ENCODE peak calls at places on chromosome 5, in four cellular contexts. V, X, P and O are unnamed samples.
A peak's percentile ranks its signal among the peaks of the same experiment; 100 is the strongest.

GRCh38 chr5:170104710-170105109 is 987 bp upstream of the FOXI1 start:
- DNase-seq in V (no peak), X (no peak), P (no peak), O (no peak)

GRCh38 chr5:111742595-111742994 is 14.4 kb downstream of the NREP start:
- DNase-seq in V (no peak), X (no peak), P (no peak), O (peak; percentile 8)

GRCh38 chr5:125518169-125518568 is 771.7 kb upstream of the ZNF608 start:
- DNase-seq in V (no peak), X (no peak), P (no peak), O (no peak)

GRCh38 chr5:176813587-176814312 is 3.4 kb downstream of the UNC5A start:
- DNase-seq in V (no peak), X (no peak), P (no peak), O (no peak)

GRCh38 chr5:1178529-1179382 is 22.6 kb upstream of the SLC6A19 start:
- DNase-seq in V (no peak), X (no peak), P (no peak), O (no peak)

GRCh38 chr5:116613445-116613844 is 38.8 kb upstream of the SEMA6A start:
- DNase-seq in V (no peak), X (no peak), P (no peak), O (no peak)

GRCh38 chr5:145975361-145976066 is 39.1 kb downstream of the SH3RF2 start:
- DNase-seq in V (no peak), X (no peak), P (peak; percentile 10), O (peak; percentile 7)

GRCh38 chr5:143916441-143916840 is 104.5 kb downstream of the HMHB1 start:
- DNase-seq in V (no peak), X (no peak), P (no peak), O (no peak)

GRCh38 chr5:83562207-83562606 is 90.7 kb downstream of the VCAN start:
- DNase-seq in V (no peak), X (no peak), P (no peak), O (no peak)

GRCh38 chr5:179486596-179487051 is 63.7 kb upstream of the RUFY1 start:
- DNase-seq in V (no peak), X (peak; percentile 62), P (no peak), O (no peak)

GRCh38 chr5:150599281-150599680 is 41.2 kb upstream of the SYNPO start:
- DNase-seq in V (no peak), X (peak; percentile 35), P (no peak), O (no peak)

GRCh38 chr5:153641183-153641688 is 150.8 kb downstream of the GRIA1 start:
- DNase-seq in V (no peak), X (no peak), P (no peak), O (no peak)

GRCh38 chr5:143543358-143544255 is 140.1 kb upstream of the NR3C1 start:
- DNase-seq in V (peak; percentile 27), X (no peak), P (no peak), O (no peak)

GRCh38 chr5:122458278-122458872 is 146.3 kb downstream of the SNCAIP start:
- DNase-seq in V (peak; percentile 19), X (no peak), P (peak; percentile 9), O (peak; percentile 20)

GRCh38 chr5:1277331-1277730 is 17.5 kb downstream of the TERT start:
- DNase-seq in V (no peak), X (no peak), P (no peak), O (no peak)

GRCh38 chr5:108661590-108662219 is 86.0 kb upstream of the FER start:
- DNase-seq in V (no peak), X (no peak), P (no peak), O (no peak)

GRCh38 chr5:36656556-36656955 is 50.1 kb downstream of the SLC1A3 start:
- DNase-seq in V (no peak), X (no peak), P (no peak), O (no peak)

GRCh38 chr5:127673401-127673800 is 24.5 kb downstream of the CTXN3 start:
- DNase-seq in V (no peak), X (no peak), P (no peak), O (no peak)

GRCh38 chr5:13248236-13248635 is 696.3 kb downstream of the DNAH5 start:
- DNase-seq in V (no peak), X (no peak), P (no peak), O (no peak)

GRCh38 chr5:172321593-172321992 is 38.0 kb upstream of the UBTD2 start:
- DNase-seq in V (no peak), X (no peak), P (no peak), O (no peak)

GRCh38 chr5:151757233-151758140 is 944 bp downstream of the ATOX1 start:
- DNase-seq in V (no peak), X (no peak), P (peak; percentile 50), O (no peak)

DNA sequence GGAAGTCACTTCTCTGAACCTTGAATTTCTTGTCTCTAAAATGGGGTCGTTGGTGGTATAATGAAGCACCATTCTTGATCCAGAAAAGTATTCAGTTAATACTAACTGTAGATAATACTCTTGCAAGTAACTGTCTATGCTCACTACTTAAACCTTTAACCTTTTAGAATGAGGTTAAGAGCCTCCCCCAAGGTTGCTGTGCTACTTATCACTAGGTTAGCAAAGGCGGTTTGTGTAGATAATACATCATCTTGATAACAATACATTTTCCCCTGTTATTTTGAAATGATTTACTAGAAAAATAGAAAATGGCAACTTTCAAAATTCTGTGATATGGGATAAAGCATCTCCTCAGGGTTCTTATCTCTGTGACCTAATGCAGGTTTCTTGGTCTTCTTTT is 12.6 kb downstream of the MAP3K1 start:
- DNase-seq in V (no peak), X (no peak), P (peak; percentile 37), O (no peak)
- H3K27ac ChIP-seq in V (no peak overlapping the region), X (no peak overlapping the region), P (no peak overlapping the region), O (no peak overlapping the region)

GRCh38 chr5:160296496-160296895 is 15.9 kb downstream of the CCNJL start:
- DNase-seq in V (no peak), X (no peak), P (no peak), O (no peak)
- H3K4me3 ChIP-seq in V (no peak overlapping the region), X (no peak overlapping the region), P (no peak overlapping the region), O (no peak overlapping the region)

GRCh38 chr5:6370580-6370979 is 7.8 kb downstream of the MED10 start:
- DNase-seq in V (no peak), X (no peak), P (no peak), O (no peak)

GRCh38 chr5:6372251-6373080 is 5.9 kb downstream of the MED10 start:
- DNase-seq in V (no peak), X (no peak), P (no peak), O (no peak)

GRCh38 chr5:6371079-6371810 is 7.1 kb downstream of the MED10 start:
- DNase-seq in V (no peak), X (no peak), P (no peak), O (no peak)

GRCh38 chr5:6377121-6377520 is 1.2 kb downstream of the MED10 start:
- DNase-seq in V (no peak), X (no peak), P (no peak), O (no peak)

DNA sequence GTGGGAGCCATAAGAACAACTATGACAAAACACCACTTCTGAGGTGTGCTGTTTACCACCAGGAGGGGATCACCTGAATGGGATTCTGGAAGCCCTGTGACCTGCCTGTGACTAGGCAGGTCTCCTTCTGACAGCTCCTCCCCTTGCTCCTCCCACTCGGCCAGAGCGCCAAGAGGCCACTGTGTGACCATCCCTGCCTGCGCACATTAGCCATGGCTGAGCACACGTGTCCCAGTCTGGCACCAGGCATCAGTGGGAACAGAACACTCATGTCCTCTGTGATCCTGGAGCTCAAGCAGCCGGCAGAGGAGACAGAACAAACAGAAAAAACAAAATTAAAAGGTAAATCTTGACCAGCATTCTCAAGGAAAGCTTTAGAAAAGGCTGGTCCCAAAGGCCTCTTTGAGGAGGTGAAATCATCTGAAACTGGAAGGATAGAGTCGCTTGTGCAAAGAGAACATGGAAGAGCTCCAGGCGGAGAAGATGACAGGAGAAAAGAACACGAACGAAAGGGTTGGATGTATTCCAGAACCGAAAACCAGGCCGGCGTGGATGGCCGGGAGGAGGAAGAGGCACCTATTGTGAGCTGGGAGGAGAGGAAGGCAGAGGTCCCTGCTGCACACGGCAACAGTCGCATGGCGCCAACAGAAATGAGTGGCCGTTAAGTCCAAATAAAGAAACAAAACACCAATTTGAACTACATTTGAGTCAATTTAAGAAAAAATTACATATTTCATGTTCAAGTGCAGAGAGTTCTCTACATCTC is 5.1 kb downstream of the MED10 start:
- DNase-seq in V (no peak), X (no peak), P (peak; percentile 26), O (no peak)
- TF ChIP-seq CTCF in V (no peak), X (no peak), P (no peak), O (no peak)

DNA sequence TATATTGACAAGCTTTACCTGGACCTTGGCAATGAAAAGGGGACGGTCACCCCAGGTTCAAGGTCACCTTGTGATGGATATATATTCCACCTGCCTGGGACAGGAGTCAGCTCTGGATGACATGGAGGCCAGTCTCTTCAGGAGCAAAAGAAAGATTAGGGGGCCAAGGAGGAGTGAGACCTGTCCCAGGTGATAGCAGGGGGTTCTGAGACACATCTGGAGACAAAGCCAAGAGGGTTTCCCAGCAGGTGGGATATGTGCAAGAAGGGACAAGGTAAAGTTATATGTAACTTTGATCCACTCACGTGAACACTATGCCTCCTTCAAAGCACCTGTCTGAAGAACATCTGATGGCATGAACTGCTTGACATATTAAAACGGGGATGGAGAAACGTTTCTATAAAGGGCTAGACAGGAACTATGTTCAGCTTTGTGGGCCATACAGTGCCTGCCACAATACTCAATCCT is 62.8 kb upstream of the ZNF622 start:
- DNase-seq in V (no peak), X (no peak), P (peak; percentile 18), O (no peak)
- H3K27ac ChIP-seq in V (no peak overlapping the region), X (no peak overlapping the region), P (no peak overlapping the region), O (no peak overlapping the region)

GRCh38 chr5:80191397-80191796 is 64.5 kb downstream of the SERINC5 start:
- DNase-seq in V (no peak), X (no peak), P (no peak), O (peak; percentile 83)
- H3K4me3 ChIP-seq in V (no peak overlapping the region), X (no peak overlapping the region), P (no peak overlapping the region), O (no peak overlapping the region)

DNA sequence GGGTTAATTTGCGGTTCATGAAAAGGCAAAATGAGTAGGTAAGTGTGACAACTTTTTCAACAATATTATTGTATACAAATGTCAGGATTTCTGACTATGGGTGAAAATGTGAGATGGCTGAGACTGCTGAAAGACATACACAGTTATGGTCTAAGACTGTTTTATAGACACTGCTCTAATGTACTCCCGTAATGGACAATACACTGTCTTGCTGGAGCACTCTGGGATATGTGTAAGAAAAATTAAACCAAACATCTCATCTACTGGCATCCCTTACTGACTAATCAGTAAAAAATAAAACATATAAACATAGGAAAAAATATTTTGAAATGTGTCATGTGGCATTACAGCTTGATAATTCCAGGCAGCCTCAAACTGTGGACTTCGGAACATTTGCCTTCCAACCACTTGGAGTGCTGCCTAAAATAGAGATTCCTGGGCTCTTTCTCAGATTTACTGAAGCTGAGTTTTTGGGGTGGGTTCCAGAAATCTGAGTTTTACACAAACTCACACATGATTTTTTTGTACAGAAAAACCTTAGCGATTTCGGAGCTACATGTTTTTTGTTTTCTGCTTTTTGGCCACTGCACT is 233.9 kb upstream of the TBCA start:
- DNase-seq in V (no peak), X (no peak), P (no peak), O (no peak)
- TF ChIP-seq CTCF in V (no peak), X (no peak), P (no peak), O (no peak)